ENCODE peak calls at places on chromosomes 6 and 20, in nine cellular contexts. One of them, this sample, is unnamed.

GRCh38 chr20:19497064-19497463 is 261.0 kb upstream of the RIN2 start:
- DNase-seq in activated CD4-positive, alpha-beta T cell treated with anti-CD3 and anti-CD28 coated beads for 48 hours: no peak
- DNase-seq in NCI-H1694 treated with DMSO at 0.1 percent for 48 hours: no peak
- DNase-seq in Right ventricle myocardium inferior: no peak
- DNase-seq in activated CD8-positive, alpha-beta memory T cell treated with anti-CD3 and anti-CD28 coated beads for 4 hours: no peak
- DNase-seq in NCI-H2029: no peak
- DNase-seq in upper lobe of right lung: no peak
- DNase-seq in gastrocnemius medialis: no peak
- DNase-seq in brain microvascular endothelial cell: peak
- DNase-seq in this sample: no peak

GRCh38 chr6:28232785-28233184 is 7.7 kb downstream of the ZSCAN9 start:
- DNase-seq in Right ventricle myocardium inferior: no peak
- DNase-seq in gastrocnemius medialis: no peak
- DNase-seq in brain microvascular endothelial cell: no peak
- DNase-seq in activated CD8-positive, alpha-beta memory T cell treated with anti-CD3 and anti-CD28 coated beads for 4 hours: no peak
- DNase-seq in NCI-H1694 treated with DMSO at 0.1 percent for 48 hours: no peak
- DNase-seq in upper lobe of right lung: no peak
- DNase-seq in NCI-H2029: no peak
- DNase-seq in activated CD4-positive, alpha-beta T cell treated with anti-CD3 and anti-CD28 coated beads for 48 hours: no peak
- DNase-seq in this sample: no peak

GRCh38 chr6:161536141-161536735 is 262.4 kb upstream of the AGPAT4 start:
- DNase-seq in activated CD8-positive, alpha-beta memory T cell treated with anti-CD3 and anti-CD28 coated beads for 4 hours: no peak
- DNase-seq in activated CD4-positive, alpha-beta T cell treated with anti-CD3 and anti-CD28 coated beads for 48 hours: no peak
- DNase-seq in NCI-H2029: no peak
- DNase-seq in Right ventricle myocardium inferior: no peak
- DNase-seq in brain microvascular endothelial cell: no peak
- DNase-seq in gastrocnemius medialis: no peak
- DNase-seq in NCI-H1694 treated with DMSO at 0.1 percent for 48 hours: no peak
- DNase-seq in upper lobe of right lung: no peak
- DNase-seq in this sample: no peak

GRCh38 chr20:61728326-61728725 is 337.4 kb downstream of the TAF4 start:
- DNase-seq in Right ventricle myocardium inferior: peak
- DNase-seq in activated CD4-positive, alpha-beta T cell treated with anti-CD3 and anti-CD28 coated beads for 48 hours: no peak
- DNase-seq in upper lobe of right lung: no peak
- DNase-seq in NCI-H2029: no peak
- DNase-seq in activated CD8-positive, alpha-beta memory T cell treated with anti-CD3 and anti-CD28 coated beads for 4 hours: no peak
- DNase-seq in NCI-H1694 treated with DMSO at 0.1 percent for 48 hours: no peak
- DNase-seq in brain microvascular endothelial cell: no peak
- DNase-seq in gastrocnemius medialis: no peak
- DNase-seq in this sample: no peak

GRCh38 chr6:21423106-21423854 is 170.3 kb upstream of the SOX4 start:
- DNase-seq in activated CD4-positive, alpha-beta T cell treated with anti-CD3 and anti-CD28 coated beads for 48 hours: no peak
- DNase-seq in brain microvascular endothelial cell: no peak
- DNase-seq in Right ventricle myocardium inferior: no peak
- DNase-seq in NCI-H2029: no peak
- DNase-seq in gastrocnemius medialis: no peak
- DNase-seq in upper lobe of right lung: no peak
- DNase-seq in NCI-H1694 treated with DMSO at 0.1 percent for 48 hours: no peak
- DNase-seq in activated CD8-positive, alpha-beta memory T cell treated with anti-CD3 and anti-CD28 coated beads for 4 hours: no peak
- DNase-seq in this sample: no peak

GRCh38 chr6:44925100-44925739 is 402.9 kb upstream of the RUNX2 start:
- DNase-seq in NCI-H2029: peak
- DNase-seq in Right ventricle myocardium inferior: no peak
- DNase-seq in activated CD8-positive, alpha-beta memory T cell treated with anti-CD3 and anti-CD28 coated beads for 4 hours: no peak
- DNase-seq in upper lobe of right lung: no peak
- DNase-seq in gastrocnemius medialis: no peak
- DNase-seq in NCI-H1694 treated with DMSO at 0.1 percent for 48 hours: no peak
- DNase-seq in brain microvascular endothelial cell: peak
- DNase-seq in activated CD4-positive, alpha-beta T cell treated with anti-CD3 and anti-CD28 coated beads for 48 hours: no peak
- DNase-seq in this sample: peak

GRCh38 chr6:38637756-38638155 is 2.0 kb downstream of the BTBD9 start:
- DNase-seq in brain microvascular endothelial cell: no peak
- DNase-seq in upper lobe of right lung: no peak
- DNase-seq in activated CD4-positive, alpha-beta T cell treated with anti-CD3 and anti-CD28 coated beads for 48 hours: no peak
- DNase-seq in NCI-H2029: no peak
- DNase-seq in activated CD8-positive, alpha-beta memory T cell treated with anti-CD3 and anti-CD28 coated beads for 4 hours: no peak
- DNase-seq in gastrocnemius medialis: no peak
- DNase-seq in Right ventricle myocardium inferior: no peak
- DNase-seq in NCI-H1694 treated with DMSO at 0.1 percent for 48 hours: no peak
- DNase-seq in this sample: no peak

GRCh38 chr20:17357238-17357637 is 130.4 kb downstream of the PCSK2 start:
- DNase-seq in NCI-H1694 treated with DMSO at 0.1 percent for 48 hours: no peak
- DNase-seq in activated CD8-positive, alpha-beta memory T cell treated with anti-CD3 and anti-CD28 coated beads for 4 hours: no peak
- DNase-seq in Right ventricle myocardium inferior: no peak
- DNase-seq in upper lobe of right lung: no peak
- DNase-seq in brain microvascular endothelial cell: no peak
- DNase-seq in NCI-H2029: peak
- DNase-seq in activated CD4-positive, alpha-beta T cell treated with anti-CD3 and anti-CD28 coated beads for 48 hours: no peak
- DNase-seq in gastrocnemius medialis: no peak
- DNase-seq in this sample: no peak

GRCh38 chr6:31829633-31830492 is 2.3 kb downstream of the HSPA1B start:
- DNase-seq in NCI-H1694 treated with DMSO at 0.1 percent for 48 hours: peak
- DNase-seq in brain microvascular endothelial cell: no peak
- DNase-seq in gastrocnemius medialis: peak
- DNase-seq in upper lobe of right lung: no peak
- DNase-seq in NCI-H2029: peak
- DNase-seq in activated CD4-positive, alpha-beta T cell treated with anti-CD3 and anti-CD28 coated beads for 48 hours: no peak
- DNase-seq in Right ventricle myocardium inferior: no peak
- DNase-seq in activated CD8-positive, alpha-beta memory T cell treated with anti-CD3 and anti-CD28 coated beads for 4 hours: no peak
- DNase-seq in this sample: peak

GRCh38 chr20:35756404-35756803 is 14.3 kb upstream of the RBM39 start:
- DNase-seq in brain microvascular endothelial cell: no peak
- DNase-seq in activated CD8-positive, alpha-beta memory T cell treated with anti-CD3 and anti-CD28 coated beads for 4 hours: no peak
- DNase-seq in NCI-H1694 treated with DMSO at 0.1 percent for 48 hours: no peak
- DNase-seq in NCI-H2029: no peak
- DNase-seq in Right ventricle myocardium inferior: no peak
- DNase-seq in upper lobe of right lung: no peak
- DNase-seq in activated CD4-positive, alpha-beta T cell treated with anti-CD3 and anti-CD28 coated beads for 48 hours: no peak
- DNase-seq in gastrocnemius medialis: no peak
- DNase-seq in this sample: no peak

GRCh38 chr20:8876381-8876780 is 192.5 kb upstream of the PLCB4 start:
- DNase-seq in brain microvascular endothelial cell: no peak
- DNase-seq in NCI-H1694 treated with DMSO at 0.1 percent for 48 hours: no peak
- DNase-seq in activated CD4-positive, alpha-beta T cell treated with anti-CD3 and anti-CD28 coated beads for 48 hours: no peak
- DNase-seq in Right ventricle myocardium inferior: no peak
- DNase-seq in NCI-H2029: no peak
- DNase-seq in upper lobe of right lung: no peak
- DNase-seq in activated CD8-positive, alpha-beta memory T cell treated with anti-CD3 and anti-CD28 coated beads for 4 hours: no peak
- DNase-seq in gastrocnemius medialis: no peak
- DNase-seq in this sample: no peak

GRCh38 chr6:41548098-41548840 is 2.1 kb downstream of the FOXP4 start:
- DNase-seq in gastrocnemius medialis: no peak
- DNase-seq in upper lobe of right lung: peak
- DNase-seq in NCI-H2029: no peak
- DNase-seq in NCI-H1694 treated with DMSO at 0.1 percent for 48 hours: no peak
- DNase-seq in activated CD4-positive, alpha-beta T cell treated with anti-CD3 and anti-CD28 coated beads for 48 hours: peak
- DNase-seq in activated CD8-positive, alpha-beta memory T cell treated with anti-CD3 and anti-CD28 coated beads for 4 hours: no peak
- DNase-seq in brain microvascular endothelial cell: no peak
- DNase-seq in Right ventricle myocardium inferior: no peak
- DNase-seq in this sample: no peak

GRCh38 chr6:15329154-15329781 is 83.4 kb downstream of the JARID2 start:
- DNase-seq in activated CD4-positive, alpha-beta T cell treated with anti-CD3 and anti-CD28 coated beads for 48 hours: no peak
- DNase-seq in upper lobe of right lung: no peak
- DNase-seq in brain microvascular endothelial cell: peak
- DNase-seq in NCI-H1694 treated with DMSO at 0.1 percent for 48 hours: no peak
- DNase-seq in Right ventricle myocardium inferior: no peak
- DNase-seq in NCI-H2029: no peak
- DNase-seq in gastrocnemius medialis: no peak
- DNase-seq in activated CD8-positive, alpha-beta memory T cell treated with anti-CD3 and anti-CD28 coated beads for 4 hours: no peak
- DNase-seq in this sample: peak

GRCh38 chr6:95636552-95637376 is 59.4 kb downstream of the MANEA start:
- DNase-seq in activated CD4-positive, alpha-beta T cell treated with anti-CD3 and anti-CD28 coated beads for 48 hours: no peak
- DNase-seq in gastrocnemius medialis: no peak
- DNase-seq in activated CD8-positive, alpha-beta memory T cell treated with anti-CD3 and anti-CD28 coated beads for 4 hours: no peak
- DNase-seq in NCI-H2029: no peak
- DNase-seq in Right ventricle myocardium inferior: no peak
- DNase-seq in brain microvascular endothelial cell: no peak
- DNase-seq in NCI-H1694 treated with DMSO at 0.1 percent for 48 hours: no peak
- DNase-seq in upper lobe of right lung: no peak
- DNase-seq in this sample: no peak

GRCh38 chr6:26022166-26022510 is 59.5 kb downstream of the TRIM38 start:
- DNase-seq in upper lobe of right lung: no peak
- DNase-seq in NCI-H2029: peak
- DNase-seq in activated CD8-positive, alpha-beta memory T cell treated with anti-CD3 and anti-CD28 coated beads for 4 hours: no peak
- DNase-seq in Right ventricle myocardium inferior: no peak
- DNase-seq in activated CD4-positive, alpha-beta T cell treated with anti-CD3 and anti-CD28 coated beads for 48 hours: peak
- DNase-seq in gastrocnemius medialis: peak
- DNase-seq in brain microvascular endothelial cell: peak
- DNase-seq in NCI-H1694 treated with DMSO at 0.1 percent for 48 hours: peak
- DNase-seq in this sample: peak

GRCh38 chr6:1708820-1709612 is 99.3 kb downstream of the FOXC1 start:
- DNase-seq in upper lobe of right lung: peak
- DNase-seq in brain microvascular endothelial cell: no peak
- DNase-seq in activated CD4-positive, alpha-beta T cell treated with anti-CD3 and anti-CD28 coated beads for 48 hours: no peak
- DNase-seq in gastrocnemius medialis: no peak
- DNase-seq in activated CD8-positive, alpha-beta memory T cell treated with anti-CD3 and anti-CD28 coated beads for 4 hours: no peak
- DNase-seq in Right ventricle myocardium inferior: no peak
- DNase-seq in NCI-H1694 treated with DMSO at 0.1 percent for 48 hours: no peak
- DNase-seq in NCI-H2029: no peak
- DNase-seq in this sample: no peak

GRCh38 chr20:7806831-7807230 is 133.4 kb downstream of the HAO1 start:
- DNase-seq in Right ventricle myocardium inferior: no peak
- DNase-seq in upper lobe of right lung: no peak
- DNase-seq in NCI-H1694 treated with DMSO at 0.1 percent for 48 hours: no peak
- DNase-seq in gastrocnemius medialis: no peak
- DNase-seq in brain microvascular endothelial cell: peak
- DNase-seq in activated CD4-positive, alpha-beta T cell treated with anti-CD3 and anti-CD28 coated beads for 48 hours: no peak
- DNase-seq in NCI-H2029: no peak
- DNase-seq in activated CD8-positive, alpha-beta memory T cell treated with anti-CD3 and anti-CD28 coated beads for 4 hours: no peak
- DNase-seq in this sample: no peak

GRCh38 chr6:31541059-31541657 is 645 bp downstream of the DDX39B start:
- DNase-seq in NCI-H1694 treated with DMSO at 0.1 percent for 48 hours: no peak
- DNase-seq in activated CD8-positive, alpha-beta memory T cell treated with anti-CD3 and anti-CD28 coated beads for 4 hours: no peak
- DNase-seq in NCI-H2029: peak
- DNase-seq in Right ventricle myocardium inferior: peak
- DNase-seq in brain microvascular endothelial cell: no peak
- DNase-seq in gastrocnemius medialis: peak
- DNase-seq in activated CD4-positive, alpha-beta T cell treated with anti-CD3 and anti-CD28 coated beads for 48 hours: peak
- DNase-seq in upper lobe of right lung: no peak
- DNase-seq in this sample: peak

GRCh38 chr6:34389034-34389433 is 3.4 kb downstream of the NUDT3 start:
- DNase-seq in activated CD8-positive, alpha-beta memory T cell treated with anti-CD3 and anti-CD28 coated beads for 4 hours: no peak
- DNase-seq in upper lobe of right lung: no peak
- DNase-seq in brain microvascular endothelial cell: no peak
- DNase-seq in NCI-H1694 treated with DMSO at 0.1 percent for 48 hours: no peak
- DNase-seq in gastrocnemius medialis: no peak
- DNase-seq in activated CD4-positive, alpha-beta T cell treated with anti-CD3 and anti-CD28 coated beads for 48 hours: no peak
- DNase-seq in NCI-H2029: no peak
- DNase-seq in Right ventricle myocardium inferior: no peak
- DNase-seq in this sample: no peak

GRCh38 chr20:2751347-2751867 is 49.0 kb downstream of the CPXM1 start:
- DNase-seq in upper lobe of right lung: no peak
- DNase-seq in gastrocnemius medialis: no peak
- DNase-seq in NCI-H2029: no peak
- DNase-seq in NCI-H1694 treated with DMSO at 0.1 percent for 48 hours: no peak
- DNase-seq in Right ventricle myocardium inferior: no peak
- DNase-seq in brain microvascular endothelial cell: no peak
- DNase-seq in activated CD8-positive, alpha-beta memory T cell treated with anti-CD3 and anti-CD28 coated beads for 4 hours: no peak
- DNase-seq in activated CD4-positive, alpha-beta T cell treated with anti-CD3 and anti-CD28 coated beads for 48 hours: no peak
- DNase-seq in this sample: no peak

GRCh38 chr6:52417675-52418111 is 2.4 kb upstream of the EFHC1 start:
- DNase-seq in Right ventricle myocardium inferior: no peak
- DNase-seq in upper lobe of right lung: no peak
- DNase-seq in brain microvascular endothelial cell: peak
- DNase-seq in NCI-H2029: no peak
- DNase-seq in NCI-H1694 treated with DMSO at 0.1 percent for 48 hours: no peak
- DNase-seq in activated CD4-positive, alpha-beta T cell treated with anti-CD3 and anti-CD28 coated beads for 48 hours: no peak
- DNase-seq in gastrocnemius medialis: no peak
- DNase-seq in activated CD8-positive, alpha-beta memory T cell treated with anti-CD3 and anti-CD28 coated beads for 4 hours: no peak
- DNase-seq in this sample: no peak

GRCh38 chr6:14542670-14543366 is 425.2 kb downstream of the CD83 start:
- DNase-seq in activated CD4-positive, alpha-beta T cell treated with anti-CD3 and anti-CD28 coated beads for 48 hours: peak
- DNase-seq in NCI-H1694 treated with DMSO at 0.1 percent for 48 hours: no peak
- DNase-seq in Right ventricle myocardium inferior: no peak
- DNase-seq in NCI-H2029: no peak
- DNase-seq in gastrocnemius medialis: no peak
- DNase-seq in brain microvascular endothelial cell: peak
- DNase-seq in activated CD8-positive, alpha-beta memory T cell treated with anti-CD3 and anti-CD28 coated beads for 4 hours: peak
- DNase-seq in upper lobe of right lung: no peak
- DNase-seq in this sample: peak

GRCh38 chr6:33914519-33915120 is 110.8 kb upstream of the MLN start:
- DNase-seq in NCI-H2029: no peak
- DNase-seq in upper lobe of right lung: no peak
- DNase-seq in NCI-H1694 treated with DMSO at 0.1 percent for 48 hours: no peak
- DNase-seq in activated CD8-positive, alpha-beta memory T cell treated with anti-CD3 and anti-CD28 coated beads for 4 hours: peak
- DNase-seq in Right ventricle myocardium inferior: peak
- DNase-seq in brain microvascular endothelial cell: no peak
- DNase-seq in activated CD4-positive, alpha-beta T cell treated with anti-CD3 and anti-CD28 coated beads for 48 hours: peak
- DNase-seq in gastrocnemius medialis: no peak
- DNase-seq in this sample: no peak

GRCh38 chr20:36173451-36173933 is 19.0 kb downstream of the EPB41L1 start:
- DNase-seq in NCI-H1694 treated with DMSO at 0.1 percent for 48 hours: no peak
- DNase-seq in NCI-H2029: no peak
- DNase-seq in upper lobe of right lung: no peak
- DNase-seq in activated CD8-positive, alpha-beta memory T cell treated with anti-CD3 and anti-CD28 coated beads for 4 hours: no peak
- DNase-seq in gastrocnemius medialis: peak
- DNase-seq in brain microvascular endothelial cell: peak
- DNase-seq in activated CD4-positive, alpha-beta T cell treated with anti-CD3 and anti-CD28 coated beads for 48 hours: peak
- DNase-seq in Right ventricle myocardium inferior: peak
- DNase-seq in this sample: peak

GRCh38 chr6:167572841-167573271 is 248.0 kb downstream of the TTLL2 start:
- DNase-seq in Right ventricle myocardium inferior: no peak
- DNase-seq in activated CD4-positive, alpha-beta T cell treated with anti-CD3 and anti-CD28 coated beads for 48 hours: no peak
- DNase-seq in NCI-H1694 treated with DMSO at 0.1 percent for 48 hours: peak
- DNase-seq in gastrocnemius medialis: peak
- DNase-seq in upper lobe of right lung: no peak
- DNase-seq in brain microvascular endothelial cell: no peak
- DNase-seq in activated CD8-positive, alpha-beta memory T cell treated with anti-CD3 and anti-CD28 coated beads for 4 hours: no peak
- DNase-seq in NCI-H2029: no peak
- DNase-seq in this sample: no peak

GRCh38 chr6:21595265-21595950 is 1.9 kb downstream of the SOX4 start:
- DNase-seq in Right ventricle myocardium inferior: peak
- DNase-seq in activated CD8-positive, alpha-beta memory T cell treated with anti-CD3 and anti-CD28 coated beads for 4 hours: peak
- DNase-seq in activated CD4-positive, alpha-beta T cell treated with anti-CD3 and anti-CD28 coated beads for 48 hours: peak
- DNase-seq in NCI-H1694 treated with DMSO at 0.1 percent for 48 hours: no peak
- DNase-seq in upper lobe of right lung: peak
- DNase-seq in gastrocnemius medialis: no peak
- DNase-seq in NCI-H2029: peak
- DNase-seq in brain microvascular endothelial cell: no peak
- DNase-seq in this sample: peak

GRCh38 chr20:17542993-17543412 is 11.8 kb upstream of the BFSP1 start:
- DNase-seq in Right ventricle myocardium inferior: no peak
- DNase-seq in NCI-H1694 treated with DMSO at 0.1 percent for 48 hours: no peak
- DNase-seq in NCI-H2029: no peak
- DNase-seq in upper lobe of right lung: no peak
- DNase-seq in activated CD4-positive, alpha-beta T cell treated with anti-CD3 and anti-CD28 coated beads for 48 hours: no peak
- DNase-seq in brain microvascular endothelial cell: peak
- DNase-seq in activated CD8-positive, alpha-beta memory T cell treated with anti-CD3 and anti-CD28 coated beads for 4 hours: no peak
- DNase-seq in gastrocnemius medialis: no peak
- DNase-seq in this sample: no peak

GRCh38 chr6:35808688-35809087 is 3.5 kb downstream of the LHFPL5 start:
- DNase-seq in activated CD4-positive, alpha-beta T cell treated with anti-CD3 and anti-CD28 coated beads for 48 hours: no peak
- DNase-seq in upper lobe of right lung: no peak
- DNase-seq in NCI-H2029: peak
- DNase-seq in brain microvascular endothelial cell: no peak
- DNase-seq in activated CD8-positive, alpha-beta memory T cell treated with anti-CD3 and anti-CD28 coated beads for 4 hours: no peak
- DNase-seq in NCI-H1694 treated with DMSO at 0.1 percent for 48 hours: peak
- DNase-seq in Right ventricle myocardium inferior: no peak
- DNase-seq in gastrocnemius medialis: no peak
- DNase-seq in this sample: peak

GRCh38 chr6:134537146-134537555 is 219.2 kb upstream of the SGK1 start:
- DNase-seq in activated CD4-positive, alpha-beta T cell treated with anti-CD3 and anti-CD28 coated beads for 48 hours: no peak
- DNase-seq in Right ventricle myocardium inferior: no peak
- DNase-seq in gastrocnemius medialis: no peak
- DNase-seq in brain microvascular endothelial cell: peak
- DNase-seq in NCI-H2029: no peak
- DNase-seq in activated CD8-positive, alpha-beta memory T cell treated with anti-CD3 and anti-CD28 coated beads for 4 hours: no peak
- DNase-seq in upper lobe of right lung: no peak
- DNase-seq in NCI-H1694 treated with DMSO at 0.1 percent for 48 hours: no peak
- DNase-seq in this sample: no peak

GRCh38 chr6:44381739-44382138 is 5.8 kb upstream of the CDC5L start:
- DNase-seq in NCI-H2029: no peak
- DNase-seq in Right ventricle myocardium inferior: no peak
- DNase-seq in activated CD8-positive, alpha-beta memory T cell treated with anti-CD3 and anti-CD28 coated beads for 4 hours: no peak
- DNase-seq in NCI-H1694 treated with DMSO at 0.1 percent for 48 hours: no peak
- DNase-seq in upper lobe of right lung: no peak
- DNase-seq in brain microvascular endothelial cell: no peak
- DNase-seq in gastrocnemius medialis: peak
- DNase-seq in activated CD4-positive, alpha-beta T cell treated with anti-CD3 and anti-CD28 coated beads for 48 hours: no peak
- DNase-seq in this sample: no peak

This sample was measured in NCI-H1417.